ENCODE peak calls at places on chromosomes 7 and 10, in ten cellular contexts. S, N, T, W, I, K, M, A, C and G are unnamed samples.

GRCh38 chr10:74039561-74040145 is 41.7 kb downstream of the VCL start:
- DNase-seq in S (no peak), N (no peak), T (no peak), W (no peak), I (no peak), K (no peak), M (no peak), A (peak), C (peak), G (peak)

GRCh38 chr7:666454-667292 is 59.8 kb upstream of the DNAAF5 start:
- DNase-seq in S (no peak), N (no peak), T (no peak), W (no peak), I (no peak), K (no peak), M (no peak), A (no peak), C (no peak), G (no peak)

GRCh38 chr7:115630049-115630448 is 400.5 kb downstream of the TFEC start:
- DNase-seq in S (no peak), N (no peak), T (no peak), W (no peak), I (no peak), K (no peak), M (no peak), A (no peak), C (no peak), G (no peak)

GRCh38 chr7:5595545-5596045 is 172.0 kb upstream of the TNRC18 start:
- DNase-seq in S (no peak), N (no peak), T (no peak), W (no peak), I (peak), K (no peak), M (peak), A (peak), C (peak), G (peak)

GRCh38 chr7:8184241-8184640 is 77.7 kb downstream of the ICA1 start:
- DNase-seq in S (no peak), N (no peak), T (no peak), W (no peak), I (no peak), K (no peak), M (no peak), A (no peak), C (no peak), G (no peak)

GRCh38 chr7:135185471-135186260 is 15.2 kb upstream of the CYREN start:
- DNase-seq in S (no peak), N (no peak), T (no peak), W (no peak), I (no peak), K (no peak), M (no peak), A (no peak), C (no peak), G (no peak)

GRCh38 chr7:104642551-104642950 is 314.1 kb downstream of the LHFPL3 start:
- DNase-seq in S (no peak), N (no peak), T (no peak), W (no peak), I (no peak), K (no peak), M (no peak), A (no peak), C (no peak), G (no peak)

GRCh38 chr10:76251773-76252617 is 820.6 kb downstream of the LRMDA start:
- DNase-seq in S (no peak), N (no peak), T (no peak), W (no peak), I (no peak), K (no peak), M (no peak), A (peak), C (peak), G (no peak)

GRCh38 chr7:27579565-27579964 is 83.1 kb downstream of the HIBADH start:
- DNase-seq in S (no peak), N (no peak), T (no peak), W (no peak), I (no peak), K (no peak), M (peak), A (peak), C (peak), G (no peak)

GRCh38 chr10:44650576-44651394 is 260.4 kb upstream of the TMEM72 start:
- DNase-seq in S (no peak), N (peak), T (no peak), W (no peak), I (no peak), K (no peak), M (no peak), A (no peak), C (peak), G (no peak)

GRCh38 chr7:140506788-140507464 is 27.6 kb upstream of the MKRN1 start:
- DNase-seq in S (no peak), N (peak), T (no peak), W (no peak), I (peak), K (no peak), M (no peak), A (peak), C (peak), G (no peak)

GRCh38 chr10:54282012-54282411 is 519.0 kb downstream of the PCDH15 start:
- DNase-seq in S (no peak), N (no peak), T (no peak), W (no peak), I (no peak), K (no peak), M (no peak), A (no peak), C (no peak), G (no peak)

GRCh38 chr10:64211466-64211865 is 690.3 kb downstream of the REEP3 start:
- DNase-seq in S (no peak), N (no peak), T (no peak), W (no peak), I (no peak), K (no peak), M (no peak), A (no peak), C (no peak), G (no peak)

GRCh38 chr7:140655511-140656408 is 15.1 kb upstream of the DENND2A start:
- DNase-seq in S (no peak), N (no peak), T (no peak), W (no peak), I (no peak), K (no peak), M (no peak), A (no peak), C (no peak), G (no peak)

GRCh38 chr7:102874166-102874829 is 38.5 kb upstream of the LRRC17 start:
- DNase-seq in S (no peak), N (no peak), T (no peak), W (no peak), I (peak), K (no peak), M (peak), A (peak), C (peak), G (no peak)

GRCh38 chr7:116876664-116877442 is 14.5 kb downstream of the CAPZA2 start:
- DNase-seq in S (no peak), N (no peak), T (no peak), W (no peak), I (no peak), K (no peak), M (no peak), A (no peak), C (no peak), G (no peak)

GRCh38 chr10:62426086-62426485 is 51.9 kb downstream of the ZNF365 start:
- DNase-seq in S (peak), N (no peak), T (peak), W (no peak), I (no peak), K (no peak), M (peak), A (peak), C (peak), G (peak)

GRCh38 chr7:148773344-148773743 is 74.6 kb downstream of the CUL1 start:
- DNase-seq in S (peak), N (no peak), T (no peak), W (peak), I (peak), K (no peak), M (no peak), A (no peak), C (no peak), G (no peak)

GRCh38 chr7:13851756-13852155 is 137.7 kb downstream of the ETV1 start:
- DNase-seq in S (no peak), N (no peak), T (no peak), W (no peak), I (no peak), K (no peak), M (no peak), A (peak), C (peak), G (no peak)

GRCh38 chr7:73623798-73624668 is at the start of gene MLXIPL:
- DNase-seq in S (peak), N (peak), T (peak), W (peak), I (peak), K (no peak), M (peak), A (no peak), C (peak), G (no peak)

GRCh38 chr10:43070121-43071085 is 6.5 kb upstream of the RET start:
- DNase-seq in S (no peak), N (no peak), T (no peak), W (no peak), I (no peak), K (no peak), M (no peak), A (no peak), C (no peak), G (no peak)

GRCh38 chr7:28075674-28076358 is 104.8 kb downstream of the JAZF1 start:
- DNase-seq in S (no peak), N (no peak), T (no peak), W (no peak), I (no peak), K (no peak), M (no peak), A (no peak), C (no peak), G (no peak)

GRCh38 chr10:104256335-104257080 is 1.8 kb downstream of the GSTO1 start:
- DNase-seq in S (no peak), N (no peak), T (no peak), W (no peak), I (no peak), K (no peak), M (peak), A (no peak), C (peak), G (no peak)

GRCh38 chr10:106185991-106186390 is 978.5 kb downstream of the SORCS1 start:
- DNase-seq in S (no peak), N (no peak), T (no peak), W (no peak), I (no peak), K (no peak), M (no peak), A (no peak), C (peak), G (no peak)

GRCh38 chr10:116596062-116596461 is 5.3 kb downstream of the PNLIPRP1 start:
- DNase-seq in S (no peak), N (no peak), T (no peak), W (no peak), I (no peak), K (no peak), M (no peak), A (no peak), C (no peak), G (no peak)

GRCh38 chr7:24777811-24778210 is 20.5 kb upstream of the GSDME start:
- DNase-seq in S (no peak), N (no peak), T (no peak), W (no peak), I (no peak), K (no peak), M (no peak), A (no peak), C (peak), G (no peak)

GRCh38 chr7:41911792-41912191 is 208.9 kb upstream of the INHBA start:
- DNase-seq in S (no peak), N (no peak), T (no peak), W (no peak), I (no peak), K (no peak), M (peak), A (peak), C (peak), G (no peak)

GRCh38 chr10:52578871-52579405 is 193.6 kb downstream of the MBL2 start:
- DNase-seq in S (no peak), N (no peak), T (no peak), W (no peak), I (no peak), K (no peak), M (no peak), A (no peak), C (no peak), G (no peak)

GRCh38 chr10:132714096-132714721 is 71.7 kb downstream of the NKX6-2 start:
- DNase-seq in S (no peak), N (peak), T (no peak), W (no peak), I (no peak), K (no peak), M (no peak), A (no peak), C (no peak), G (peak)

GRCh38 chr10:93916257-93917063 is 22.7 kb downstream of the SLC35G1 start:
- DNase-seq in S (no peak), N (no peak), T (no peak), W (no peak), I (no peak), K (no peak), M (peak), A (peak), C (peak), G (no peak)

GRCh38 chr7:47852330-47853245 is 95.7 kb downstream of the PKD1L1 start:
- DNase-seq in S (no peak), N (no peak), T (no peak), W (no peak), I (peak), K (no peak), M (peak), A (peak), C (peak), G (no peak)

GRCh38 chr10:127525686-127526085 is 23.4 kb upstream of the NPS start:
- DNase-seq in S (no peak), N (no peak), T (no peak), W (no peak), I (no peak), K (no peak), M (no peak), A (no peak), C (no peak), G (no peak)

GRCh38 chr10:102645741-102646609 is 1.7 kb downstream of the TRIM8 start:
- DNase-seq in S (peak), N (peak), T (peak), W (peak), I (peak), K (no peak), M (peak), A (peak), C (peak), G (peak)